ENCODE peak calls at places on chromosome 1, in nine cellular contexts. K is HS-5; M is stimulated activated CD4-positive, alpha-beta T cell treated with anti-CD3 and anti-CD28 coated beads, Interleukin-4, amount 100 ng/mL, for 4 hours; F is foreskin keratinocyte; E is T-cell; R is right cardiac atrium; H is psoas muscle; A is GM19239; O is non-pigmented ciliary epithelial cell. J is an unnamed sample.

GRCh38 chr1:29719253-29719652 is 482.9 kb downstream of the PTPRU start:
- DNase-seq in O (no peak), A (no peak), H (no peak), E (no peak), F (no peak), M (no peak), K (no peak), R (no peak), J (no peak)

GRCh38 chr1:240128361-240128760 is 36.7 kb downstream of the FMN2 start:
- DNase-seq in K (no peak), O (no peak), H (no peak), R (no peak), F (no peak), A (no peak), M (no peak), E (no peak), J (no peak)

GRCh38 chr1:28392027-28392652 is 22.6 kb downstream of the PHACTR4 start:
- DNase-seq in R (no peak), F (peak; percentile 35), K (peak; percentile 78), M (no peak), H (no peak), E (no peak), A (no peak), O (peak; percentile 82), J (no peak)

GRCh38 chr1:69523032-69523431 is 44.7 kb upstream of the LRRC7 start:
- DNase-seq in R (no peak), M (no peak), O (peak; percentile 64), H (no peak), E (no peak), K (peak; percentile 86), A (no peak), F (peak; percentile 83), J (no peak)

GRCh38 chr1:162912061-162912667 is 51.2 kb upstream of the CCDC190 start:
- DNase-seq in M (no peak), A (no peak), K (no peak), E (no peak), F (no peak), R (no peak), H (no peak), O (no peak), J (no peak)

GRCh38 chr1:53339736-53340385 is 12.0 kb upstream of the LRP8 start:
- DNase-seq in H (no peak), E (no peak), O (no peak), K (no peak), F (no peak), R (no peak), M (no peak), A (no peak), J (peak; percentile 8)

GRCh38 chr1:21552715-21553114 is 43.5 kb downstream of the ALPL start:
- DNase-seq in A (no peak), M (no peak), O (peak; percentile 92), H (no peak), E (no peak), K (peak; percentile 91), R (no peak), F (no peak), J (no peak)

GRCh38 chr1:42732126-42732680 is 7.8 kb downstream of the CLDN19 start:
- DNase-seq in M (no peak), F (no peak), R (no peak), O (no peak), K (no peak), A (no peak), E (no peak), H (no peak), J (no peak)

GRCh38 chr1:230832466-230832865 is 35.9 kb downstream of the C1orf198 start:
- DNase-seq in O (no peak), R (no peak), E (no peak), M (no peak), F (no peak), H (no peak), A (no peak), K (no peak), J (no peak)

GRCh38 chr1:8077602-8078001 is 51.5 kb upstream of the ERRFI1 start:
- DNase-seq in H (no peak), A (no peak), K (no peak), M (no peak), R (no peak), E (no peak), O (no peak), F (no peak), J (no peak)

GRCh38 chr1:119784127-119784781 is 15.5 kb upstream of the HMGCS2 start:
- DNase-seq in K (no peak), H (peak; percentile 84), A (no peak), O (no peak), M (no peak), R (peak; percentile 84), F (no peak), E (no peak), J (no peak)

GRCh38 chr1:10796029-10796944 is at the start of gene CASZ1:
- DNase-seq in M (no peak), O (peak; percentile 36), K (peak; percentile 37), A (no peak), E (no peak), H (peak; percentile 90), R (peak; percentile 92), F (peak; percentile 68), J (peak; percentile 99)

GRCh38 chr1:207174913-207175312 is 70.9 kb downstream of the C4BPA start:
- DNase-seq in F (no peak), M (no peak), A (no peak), H (no peak), K (no peak), E (no peak), O (no peak), R (no peak), J (no peak)

GRCh38 chr1:43444827-43445225 is 8.9 kb downstream of the HYI start:
- DNase-seq in O (no peak), H (peak; percentile 39), E (no peak), R (peak; percentile 68), M (no peak), F (no peak), A (no peak), K (no peak), J (peak; percentile 68)

GRCh38 chr1:70042090-70042716 is 163.2 kb downstream of the LRRC40 start:
- DNase-seq in K (no peak), M (no peak), E (no peak), H (no peak), F (no peak), R (no peak), A (no peak), O (no peak), J (no peak)

GRCh38 chr1:96309783-96310182 is 411.8 kb upstream of the PTBP2 start:
- DNase-seq in R (no peak), K (peak; percentile 68), H (no peak), E (no peak), A (no peak), F (peak; percentile 47), M (no peak), O (peak; percentile 41), J (no peak)

J was measured in H7.